ENCODE peak calls at places on chromosome 15, in five cellular contexts. S is fibroblast of lung, H is trophoblast cell, A is mammary epithelial cell, D is IMR-90. P is an unnamed sample. For H3K4me1, the result is how much of the 10 kb centered on the place peaks cover.

GRCh38 chr15:48582472-48583235 is 62.9 kb downstream of the FBN1 start:
- DNase-seq in S (peak), H (peak), A (peak), D (peak), P (peak)

GRCh38 chr15:26070095-26070532 is 207.0 kb upstream of the ATP10A start:
- DNase-seq in S (no peak), H (no peak), A (no peak), D (no peak), P (no peak)

GRCh38 chr15:99993681-99994131 is 260.5 kb upstream of the LYSMD4 start:
- DNase-seq in S (no peak), H (no peak), A (no peak), D (no peak), P (no peak)

GRCh38 chr15:81666828-81667227 is 292.8 kb upstream of the TMC3 start:
- DNase-seq in S (no peak), H (no peak), A (peak), D (peak), P (no peak)

GRCh38 chr15:55255714-55256113 is 33.9 kb downstream of the RAB27A start:
- DNase-seq in S (no peak), H (no peak), A (no peak), D (no peak), P (no peak)

GRCh38 chr15:94674251-94674650 is 442.9 kb downstream of the MCTP2 start:
- DNase-seq in S (peak), H (no peak), A (peak), D (no peak), P (peak)

GRCh38 chr15:101059381-101060341 is 140.5 kb downstream of the LRRK1 start:
- DNase-seq in S (no peak), H (no peak), A (no peak), D (no peak), P (no peak)

GRCh38 chr15:33580526-33580925 is 269.8 kb downstream of the RYR3 start:
- DNase-seq in S (peak), H (peak), A (peak), D (no peak), P (peak)

GRCh38 chr15:65076486-65077290 is at the start of gene KBTBD13:
- DNase-seq in S (no peak), H (no peak), A (no peak), D (no peak), P (no peak)

GRCh38 chr15:55917881-55918296 is 75.5 kb downstream of the NEDD4 start:
- DNase-seq in S (peak), H (peak), A (peak), D (peak), P (peak)

GRCh38 chr15:97904196-97904572 is 56.3 kb upstream of the ARRDC4 start:
- DNase-seq in S (peak), H (peak), A (peak), D (peak), P (peak)

GRCh38 chr15:49830411-49830810 is 209.6 kb downstream of the DTWD1 start:
- DNase-seq in S (no peak), H (peak), A (no peak), D (peak), P (no peak)

GRCh38 chr15:93219859-93220258 is 130.8 kb upstream of the RGMA start:
- DNase-seq in S (no peak), H (no peak), A (no peak), D (no peak), P (no peak)

GRCh38 chr15:101801048-101801447 is 2.3 kb upstream of the OR4F6 start:
- DNase-seq in S (no peak), H (no peak), A (no peak), D (no peak), P (no peak)

GRCh38 chr15:53976844-53977392 is 1.3 kb upstream of the UNC13C start:
- DNase-seq in S (no peak), H (peak), A (no peak), D (no peak), P (no peak)

GRCh38 chr15:65920825-65921309 is 51.6 kb downstream of the RAB11A start:
- DNase-seq in S (no peak), H (no peak), A (no peak), D (no peak), P (no peak)

GRCh38 chr15:80744826-80745225 is 34.3 kb upstream of the CEMIP start:
- DNase-seq in S (peak), H (no peak), A (peak), D (peak), P (peak)

GRCh38 chr15:90873998-90874605 is 5.7 kb downstream of the FURIN start:
- DNase-seq in S (peak), H (no peak), A (no peak), D (no peak), P (no peak)

GRCh38 chr15:62592920-62593319 is 427.8 kb upstream of the C2CD4B start:
- DNase-seq in S (no peak), H (no peak), A (no peak), D (no peak), P (no peak)

GRCh38 chr15:100266166-100266565 is 75.6 kb downstream of the ADAMTS17 start:
- DNase-seq in S (no peak), H (no peak), A (no peak), D (no peak), P (no peak)

GRCh38 chr15:79296583-79296982 is 14.1 kb downstream of the ANKRD34C start:
- DNase-seq in S (no peak), H (no peak), A (no peak), D (no peak), P (no peak)

GRCh38 chr15:57611938-57612337 is 20.2 kb downstream of the MYZAP start:
- DNase-seq in S (no peak), H (no peak), A (peak), D (no peak), P (no peak)

GRCh38 chr15:41881925-41882688 is 11.7 kb downstream of the SPTBN5 start:
- DNase-seq in S (peak), H (peak), A (no peak), D (no peak), P (no peak)

GRCh38 chr15:91891788-91892187 is 38.3 kb downstream of the SLCO3A1 start:
- DNase-seq in S (no peak), H (no peak), A (no peak), D (no peak), P (no peak)

GRCh38 chr15:80978685-80979084 is 10.9 kb downstream of the MESD start:
- DNase-seq in S (peak), H (no peak), A (no peak), D (peak), P (peak)

GRCh38 chr15:64634576-64635485 is 140.6 kb downstream of the RBPMS2 start:
- DNase-seq in S (peak), H (no peak), A (no peak), D (no peak), P (peak)

GRCh38 chr15:48781481-48782081 is 29.3 kb downstream of the CEP152 start:
- DNase-seq in S (no peak), H (no peak), A (no peak), D (no peak), P (no peak)

DNA sequence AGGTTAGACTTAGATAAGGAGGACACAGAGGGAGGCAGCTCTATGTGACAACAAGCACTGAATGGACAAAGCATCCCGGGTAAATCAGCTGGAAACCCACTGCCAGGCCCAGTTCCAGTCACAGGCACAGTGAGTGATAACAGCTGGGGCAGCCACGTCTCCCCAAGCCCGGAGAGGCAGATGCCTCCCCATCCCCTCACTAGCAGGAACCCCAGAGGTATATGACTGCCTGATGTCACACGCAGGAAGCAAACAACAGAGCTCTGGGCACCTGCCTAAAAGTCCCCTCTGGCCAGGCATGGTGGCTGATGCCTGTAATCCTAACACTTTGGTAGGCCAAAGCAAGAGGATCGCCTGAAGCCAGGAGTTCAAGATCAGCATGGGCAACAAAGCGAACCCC is 18.2 kb downstream of the C15orf62 start:
- DNase-seq in S (no peak), H (no peak), A (no peak), D (no peak), P (no peak)
- H3K4me1 ChIP-seq in S (under half), H (under half), A (under half), D (under half), P (under half)

DNA sequence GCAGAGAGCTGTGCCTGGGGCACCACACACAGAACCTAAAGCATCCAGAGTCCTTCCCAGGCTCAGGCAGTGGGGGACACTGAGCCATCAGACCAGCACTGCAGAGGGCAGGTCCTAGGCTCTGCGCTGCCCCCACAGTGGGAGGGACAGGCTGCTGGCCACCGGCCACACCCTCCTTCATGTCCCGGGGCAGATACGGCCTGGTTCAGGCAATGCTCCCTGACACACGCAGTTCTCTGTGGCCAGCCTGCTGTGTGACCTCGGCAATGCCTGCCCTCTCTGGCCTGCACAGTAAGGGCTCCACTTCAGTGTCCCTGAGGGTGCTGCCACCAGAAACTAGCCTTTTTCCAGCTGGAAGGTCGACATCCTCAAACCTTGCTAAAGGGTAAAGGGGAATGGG is 12.4 kb downstream of the LINGO1 start:
- DNase-seq in S (no peak), H (no peak), A (no peak), D (no peak), P (no peak)
- H2AFZ ChIP-seq in S (no peak), H (no peak), A (no peak), D (no peak), P (no peak)

GRCh38 chr15:89780601-89781000 is 4.5 kb downstream of the MESP2 start:
- DNase-seq in S (no peak), H (no peak), A (no peak), D (no peak), P (no peak)
- H3K9ac ChIP-seq in S (no peak), H (no peak), A (no peak), D (no peak), P (no peak)

GRCh38 chr15:67807836-67808235 is 17.5 kb upstream of the SKOR1 start:
- DNase-seq in S (no peak), H (no peak), A (no peak), D (no peak), P (no peak)
- H3K4me1 ChIP-seq in S (under half), H (under half), A (under half), D (under half), P (under half)

GRCh38 chr15:38075466-38075865 is 141.0 kb downstream of the TMCO5A start:
- DNase-seq in S (no peak), H (no peak), A (peak), D (no peak), P (no peak)
- H2AFZ ChIP-seq in S (no peak), H (no peak), A (peak), D (no peak), P (no peak)

DNA sequence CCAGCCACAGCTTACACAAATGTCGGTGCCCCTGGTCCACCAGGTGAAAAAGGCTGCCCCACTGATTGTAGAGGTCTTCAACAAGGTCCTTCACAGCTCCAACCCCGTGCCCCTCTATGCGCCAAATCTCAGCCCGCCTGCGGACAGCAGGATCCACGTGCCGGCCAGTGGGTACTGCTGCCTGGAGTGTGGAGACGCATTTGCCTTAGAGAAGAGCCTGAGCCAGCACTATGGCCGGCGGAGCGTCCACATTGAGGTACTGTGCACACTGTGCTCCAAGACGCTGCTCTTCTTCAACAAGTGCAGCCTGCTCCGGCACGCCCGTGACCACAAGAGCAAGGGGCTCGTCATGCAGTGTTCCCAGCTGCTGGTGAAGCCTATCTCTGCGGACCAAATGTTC is 32.9 kb upstream of the ALPK3 start:
- DNase-seq in S (no peak), H (no peak), A (no peak), D (no peak), P (no peak)
- H3K9ac ChIP-seq in S (no peak), H (no peak), A (no peak), D (no peak), P (no peak)

GRCh38 chr15:73983211-73983727 is 8.8 kb downstream of the STOML1 start:
- DNase-seq in S (peak), H (no peak), A (peak), D (peak), P (peak)
- H3K4me1 ChIP-seq in S (half or more), H (under half), A (half or more), D (under half), P (under half)

DNA sequence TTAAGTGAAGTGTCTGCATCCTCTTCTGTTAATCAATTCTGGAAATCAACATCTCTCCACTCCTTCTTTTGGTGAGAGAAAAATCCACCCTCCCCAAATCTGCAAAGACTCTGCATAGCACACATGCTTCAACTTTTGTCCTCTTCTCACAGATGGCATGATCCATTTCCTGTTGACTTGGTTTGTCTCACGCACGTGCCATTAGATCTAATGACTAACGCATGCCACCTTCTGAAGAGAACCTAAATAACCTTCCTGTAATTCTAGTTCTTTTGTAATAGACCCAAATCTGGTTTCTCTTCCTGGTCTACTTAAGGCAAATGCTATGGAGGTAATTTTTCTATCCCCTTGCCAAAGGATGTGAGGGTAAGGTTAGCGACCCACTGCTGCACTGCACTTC is 51.0 kb upstream of the ATOSA start:
- DNase-seq in S (peak), H (peak), A (peak), D (peak), P (peak)
- H2AFZ ChIP-seq in S (no peak), H (no peak), A (no peak), D (no peak), P (no peak)

P was measured in astrocyte.